ENCODE peak calls at places on chromosomes 11 and 22, in nine cellular contexts. One of them, this sample, is unnamed.

GRCh38 chr22:29872989-29873388 is 10.0 kb upstream of the MTMR3 start:
- DNase-seq in NCI-H1417 treated with DMSO at 0.1 percent for 48 hours: no peak
- DNase-seq in midbrain: no peak
- DNase-seq in nephron progenitor cell: no peak
- DNase-seq in NCI-H226: no peak
- DNase-seq in AG09319: no peak
- DNase-seq in MV-4-11: peak; percentile 61
- DNase-seq in ureter: peak; percentile 29
- DNase-seq in A549: no peak
- DNase-seq in this sample: no peak

GRCh38 chr11:130886704-130887103 is 29.6 kb downstream of the SNX19 start:
- DNase-seq in NCI-H1417 treated with DMSO at 0.1 percent for 48 hours: no peak
- DNase-seq in midbrain: no peak
- DNase-seq in nephron progenitor cell: no peak
- DNase-seq in NCI-H226: no peak
- DNase-seq in AG09319: no peak
- DNase-seq in MV-4-11: no peak
- DNase-seq in ureter: no peak
- DNase-seq in A549: no peak
- DNase-seq in this sample: peak; percentile 37

GRCh38 chr11:93773045-93773477 is 11.0 kb upstream of the MED17 start:
- DNase-seq in NCI-H1417 treated with DMSO at 0.1 percent for 48 hours: no peak
- DNase-seq in midbrain: no peak
- DNase-seq in nephron progenitor cell: peak; percentile 46
- DNase-seq in NCI-H226: no peak
- DNase-seq in AG09319: no peak
- DNase-seq in MV-4-11: no peak
- DNase-seq in ureter: no peak
- DNase-seq in A549: no peak
- DNase-seq in this sample: no peak

GRCh38 chr11:120547871-120548681 is 36.5 kb downstream of the GRIK4 start:
- DNase-seq in NCI-H1417 treated with DMSO at 0.1 percent for 48 hours: no peak
- DNase-seq in midbrain: peak; percentile 81
- DNase-seq in nephron progenitor cell: no peak
- DNase-seq in NCI-H226: peak; percentile 77
- DNase-seq in AG09319: peak; percentile 87
- DNase-seq in MV-4-11: peak; percentile 57
- DNase-seq in ureter: peak; percentile 87
- DNase-seq in A549: peak; percentile 44
- DNase-seq in this sample: peak; percentile 96

GRCh38 chr11:46127150-46127638 is 5.9 kb upstream of the PHF21A start:
- DNase-seq in NCI-H1417 treated with DMSO at 0.1 percent for 48 hours: no peak
- DNase-seq in midbrain: no peak
- DNase-seq in nephron progenitor cell: no peak
- DNase-seq in NCI-H226: peak; percentile 79
- DNase-seq in AG09319: no peak
- DNase-seq in MV-4-11: peak; percentile 97
- DNase-seq in ureter: peak; percentile 57
- DNase-seq in A549: peak; percentile 91
- DNase-seq in this sample: no peak

GRCh38 chr11:73308003-73308962 is at the start of gene ARHGEF17:
- DNase-seq in NCI-H1417 treated with DMSO at 0.1 percent for 48 hours: peak; percentile 56
- DNase-seq in midbrain: peak; percentile 73
- DNase-seq in nephron progenitor cell: peak; percentile 82
- DNase-seq in NCI-H226: peak; percentile 70
- DNase-seq in AG09319: no peak
- DNase-seq in MV-4-11: no peak
- DNase-seq in ureter: peak; percentile 83
- DNase-seq in A549: peak; percentile 83
- DNase-seq in this sample: peak; percentile 67

GRCh38 chr22:19800761-19801244 is 40.2 kb downstream of the TBX1 start:
- DNase-seq in NCI-H1417 treated with DMSO at 0.1 percent for 48 hours: no peak
- DNase-seq in midbrain: no peak
- DNase-seq in nephron progenitor cell: no peak
- DNase-seq in NCI-H226: no peak
- DNase-seq in AG09319: no peak
- DNase-seq in MV-4-11: peak; percentile 7
- DNase-seq in ureter: no peak
- DNase-seq in A549: peak; percentile 39
- DNase-seq in this sample: no peak

GRCh38 chr11:19117760-19118097 is 761 bp downstream of the ZDHHC13 start:
- DNase-seq in NCI-H1417 treated with DMSO at 0.1 percent for 48 hours: no peak
- DNase-seq in midbrain: no peak
- DNase-seq in nephron progenitor cell: no peak
- DNase-seq in NCI-H226: no peak
- DNase-seq in AG09319: no peak
- DNase-seq in MV-4-11: no peak
- DNase-seq in ureter: no peak
- DNase-seq in A549: no peak
- DNase-seq in this sample: no peak

GRCh38 chr11:70460111-70460510 is 61.8 kb downstream of the CTTN start:
- DNase-seq in NCI-H1417 treated with DMSO at 0.1 percent for 48 hours: no peak
- DNase-seq in midbrain: no peak
- DNase-seq in nephron progenitor cell: no peak
- DNase-seq in NCI-H226: no peak
- DNase-seq in AG09319: no peak
- DNase-seq in MV-4-11: no peak
- DNase-seq in ureter: no peak
- DNase-seq in A549: no peak
- DNase-seq in this sample: no peak

GRCh38 chr11:15119352-15119751 is 4.6 kb downstream of the INSC start:
- DNase-seq in NCI-H1417 treated with DMSO at 0.1 percent for 48 hours: no peak
- DNase-seq in midbrain: no peak
- DNase-seq in nephron progenitor cell: no peak
- DNase-seq in NCI-H226: no peak
- DNase-seq in AG09319: no peak
- DNase-seq in MV-4-11: no peak
- DNase-seq in ureter: no peak
- DNase-seq in A549: no peak
- DNase-seq in this sample: no peak

This sample was measured in kidney glomerular epithelial cell.